ENCODE peak calls at places on chromosomes 13 and 19, in nine cellular contexts. T, H, C, M, W, Z, G, P and E are unnamed samples.

GRCh38 chr13:24040835-24041234 is 119.7 kb upstream of the SPATA13 start:
- DNase-seq in T (no peak), H (no peak), C (no peak), M (no peak), W (no peak), Z (no peak), G (no peak), P (no peak), E (peak; percentile 12)

GRCh38 chr13:50401721-50402510 is 386.7 kb downstream of the KCNRG start:
- DNase-seq in T (no peak), H (peak; percentile 91), C (peak; percentile 63), M (no peak), W (no peak), Z (no peak), G (peak; percentile 64), P (no peak), E (no peak)

GRCh38 chr13:79160818-79161217 is 245.2 kb downstream of the RBM26 start:
- DNase-seq in T (no peak), H (no peak), C (no peak), M (no peak), W (no peak), Z (no peak), G (no peak), P (no peak), E (no peak)

GRCh38 chr13:87661471-87661870 is 9.7 kb upstream of the SLITRK5 start:
- DNase-seq in T (no peak), H (no peak), C (peak; percentile 46), M (no peak), W (no peak), Z (no peak), G (no peak), P (no peak), E (no peak)

GRCh38 chr13:94999871-95000270 is 287.5 kb upstream of the SOX21 start:
- DNase-seq in T (no peak), H (peak; percentile 77), C (peak; percentile 34), M (no peak), W (no peak), Z (no peak), G (peak; percentile 55), P (no peak), E (no peak)

GRCh38 chr19:39152066-39152465 is 26.5 kb downstream of the PAK4 start:
- DNase-seq in T (no peak), H (no peak), C (peak; percentile 72), M (no peak), W (no peak), Z (no peak), G (no peak), P (no peak), E (no peak)

GRCh38 chr13:82751221-82751620 is 1131.1 kb downstream of the SLITRK1 start:
- DNase-seq in T (no peak), H (peak; percentile 48), C (no peak), M (no peak), W (no peak), Z (no peak), G (no peak), P (no peak), E (no peak)

GRCh38 chr13:109610517-109610916 is 175.9 kb downstream of the IRS2 start:
- DNase-seq in T (peak; percentile 31), H (no peak), C (peak; percentile 45), M (peak; percentile 48), W (peak; percentile 46), Z (peak; percentile 82), G (peak; percentile 18), P (no peak), E (peak; percentile 5)

GRCh38 chr19:16328824-16329482 is 4.3 kb downstream of the KLF2 start:
- DNase-seq in T (peak; percentile 43), H (peak; percentile 59), C (no peak), M (no peak), W (peak; percentile 37), Z (no peak), G (peak; percentile 57), P (no peak), E (no peak)

GRCh38 chr13:93217701-93218100 is 8.9 kb upstream of the GPC6 start:
- DNase-seq in T (no peak), H (peak; percentile 51), C (peak; percentile 84), M (no peak), W (no peak), Z (no peak), G (no peak), P (no peak), E (no peak)

GRCh38 chr13:75445717-75446529 is 36.0 kb downstream of the TBC1D4 start:
- DNase-seq in T (no peak), H (peak; percentile 64), C (peak; percentile 33), M (no peak), W (no peak), Z (no peak), G (peak; percentile 56), P (no peak), E (no peak)

GRCh38 chr19:11410682-11411081 is 8.4 kb downstream of the RGL3 start:
- DNase-seq in T (peak; percentile 21), H (no peak), C (peak; percentile 25), M (no peak), W (no peak), Z (no peak), G (peak; percentile 39), P (no peak), E (no peak)

GRCh38 chr19:40528078-40528477 is 48.6 kb upstream of the SHKBP1 start:
- DNase-seq in T (no peak), H (no peak), C (no peak), M (no peak), W (no peak), Z (no peak), G (no peak), P (no peak), E (no peak)

GRCh38 chr19:9848060-9848459 is 12.9 kb downstream of the PIN1 start:
- DNase-seq in T (no peak), H (no peak), C (no peak), M (no peak), W (no peak), Z (peak; percentile 71), G (no peak), P (no peak), E (no peak)

GRCh38 chr19:6536138-6536671 is 5.4 kb downstream of the TNFSF9 start:
- DNase-seq in T (peak; percentile 88), H (peak; percentile 22), C (peak; percentile 72), M (peak; percentile 50), W (peak; percentile 86), Z (peak; percentile 69), G (peak; percentile 53), P (no peak), E (peak; percentile 99)

GRCh38 chr19:38389957-38390924 is 1.7 kb downstream of the SPRED3 start:
- DNase-seq in T (no peak), H (no peak), C (no peak), M (no peak), W (no peak), Z (no peak), G (no peak), P (no peak), E (no peak)

GRCh38 chr13:34667356-34668218 is 274.5 kb upstream of the NBEA start:
- DNase-seq in T (no peak), H (no peak), C (no peak), M (no peak), W (peak; percentile 23), Z (no peak), G (no peak), P (no peak), E (no peak)

GRCh38 chr19:46616631-46617322 is 8.1 kb downstream of the PTGIR start:
- DNase-seq in T (peak; percentile 77), H (peak; percentile 59), C (peak; percentile 68), M (peak; percentile 88), W (peak; percentile 51), Z (peak; percentile 92), G (peak; percentile 55), P (peak; percentile 88), E (peak; percentile 50)
- H3K4me3 ChIP-seq in T (no peak overlapping the region), H (no peak overlapping the region), C (no peak overlapping the region), M (no peak overlapping the region), W (no peak overlapping the region), Z (no peak overlapping the region), G (no peak overlapping the region), P (no peak overlapping the region), E (no peak overlapping the region)

DNA sequence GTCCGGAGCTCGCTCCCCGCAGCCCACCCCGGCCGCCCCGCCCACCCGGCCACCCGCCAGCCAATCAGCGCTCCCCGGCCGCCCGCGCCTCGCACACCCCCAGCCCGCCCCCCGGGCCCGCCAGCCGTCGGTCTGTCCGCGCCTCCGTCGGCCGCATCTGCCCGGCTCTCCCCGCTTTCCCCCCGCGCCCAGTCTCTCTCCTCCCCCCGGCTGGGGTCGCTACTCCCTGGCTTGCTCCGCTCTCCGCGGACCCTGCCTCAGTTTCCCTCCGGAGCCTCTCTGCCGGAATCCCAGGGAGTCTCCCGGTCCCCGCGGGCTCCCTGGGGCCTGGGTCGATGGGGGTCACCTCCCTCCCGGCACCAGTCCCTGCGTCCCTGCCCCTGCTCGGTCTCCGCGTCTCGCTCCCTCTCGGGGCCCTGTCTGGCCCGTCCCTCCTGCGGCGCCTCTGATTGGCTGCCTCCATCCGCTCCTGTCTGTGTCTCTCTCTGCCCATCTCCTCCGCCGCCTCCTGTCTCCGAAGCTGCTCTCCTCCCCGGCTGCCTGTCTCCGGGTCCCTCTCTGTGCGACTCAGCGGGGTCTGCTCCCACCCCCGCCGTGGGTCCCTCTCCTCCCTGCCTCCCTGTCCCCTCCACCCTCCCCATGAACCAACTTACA is 485 bp downstream of the IL11 start:
- DNase-seq in T (peak; percentile 86), H (peak; percentile 61), C (peak; percentile 79), M (no peak), W (peak; percentile 50), Z (peak; percentile 83), G (peak; percentile 68), P (no peak), E (no peak)
- H3K4me3 ChIP-seq in T (peak overlapping the region; percentile 85), H (peak overlapping the region; percentile 75), C (peak overlapping the region; percentile 44), M (peak overlapping the region; percentile 35), W (peak overlapping the region; percentile 26), Z (peak overlapping the region; percentile 63), G (peak overlapping the region; percentile 56), P (no peak overlapping the region), E (no peak overlapping the region)

GRCh38 chr19:918152-918437 is 962 bp downstream of the KISS1R start:
- DNase-seq in T (no peak), H (no peak), C (no peak), M (no peak), W (no peak), Z (no peak), G (no peak), P (no peak), E (no peak)

GRCh38 chr19:919157-920050 is 2.3 kb downstream of the KISS1R start:
- DNase-seq in T (no peak), H (no peak), C (peak; percentile 62), M (no peak), W (no peak), Z (no peak), G (no peak), P (no peak), E (no peak)

GRCh38 chr19:917323-918151 is at the start of gene KISS1R:
- DNase-seq in T (peak; percentile 59), H (peak; percentile 12), C (peak; percentile 37), M (peak; percentile 44), W (no peak), Z (peak; percentile 82), G (no peak), P (peak; percentile 45), E (no peak)

GRCh38 chr19:918481-919156 is 1.5 kb downstream of the KISS1R start:
- DNase-seq in T (no peak), H (no peak), C (no peak), M (no peak), W (no peak), Z (no peak), G (no peak), P (no peak), E (no peak)

GRCh38 chr19:916645-917322 is 349 bp upstream of the KISS1R start:
- DNase-seq in T (no peak), H (no peak), C (no peak), M (no peak), W (no peak), Z (peak; percentile 73), G (no peak), P (no peak), E (no peak)
- H3K4me3 ChIP-seq in T (peak overlapping the region; percentile 49), H (no peak overlapping the region), C (no peak overlapping the region), M (peak overlapping the region; percentile 17), W (no peak overlapping the region), Z (peak overlapping the region; percentile 46), G (no peak overlapping the region), P (peak overlapping the region; percentile 47), E (no peak overlapping the region)

GRCh38 chr19:14979136-14979497 is 547 bp downstream of the SLC1A6 start:
- DNase-seq in T (no peak), H (no peak), C (no peak), M (no peak), W (peak; percentile 26), Z (no peak), G (no peak), P (no peak), E (no peak)
- H3K4me3 ChIP-seq in T (no peak overlapping the region), H (no peak overlapping the region), C (no peak overlapping the region), M (no peak overlapping the region), W (peak overlapping the region; percentile 49), Z (no peak overlapping the region), G (no peak overlapping the region), P (no peak overlapping the region), E (no peak overlapping the region)